ENCODE peak calls at places on chromosomes 1 and 21, in ten cellular contexts. I is transverse colon, W is GM12891, L is H1, T is stomach, V is K562, X is Panc1, P is GM12878, Z is HL-60, R is upper lobe of left lung. C is an unnamed sample.

GRCh38 chr1:165841582-165842362 is 14.4 kb downstream of the UCK2 start:
- DNase-seq in T (no peak), W (no peak), I (no peak), P (no peak), V (no peak), Z (no peak), L (no peak), X (no peak), R (no peak), C (no peak)

GRCh38 chr21:37658994-37659458 is 257.2 kb downstream of the KCNJ6 start:
- DNase-seq in L (no peak), Z (no peak), V (peak), W (no peak), X (no peak), I (no peak), P (no peak), T (no peak), R (no peak), C (peak)

GRCh38 chr21:39094847-39095525 is 88.3 kb downstream of the PSMG1 start:
- DNase-seq in I (no peak), R (no peak), P (no peak), W (no peak), V (peak), Z (no peak), L (no peak), T (no peak), X (no peak), C (no peak)

GRCh38 chr1:40884055-40884795 is 22.1 kb upstream of the CITED4 start:
- DNase-seq in X (no peak), W (no peak), V (no peak), Z (no peak), P (no peak), I (no peak), R (peak), L (no peak), T (no peak), C (no peak)

GRCh38 chr1:180646093-180646492 is 14.3 kb downstream of the XPR1 start:
- DNase-seq in R (no peak), L (no peak), V (no peak), T (no peak), I (no peak), Z (no peak), X (no peak), W (no peak), P (no peak), C (no peak)

GRCh38 chr1:218686258-218686657 is 341.1 kb downstream of the TGFB2 start:
- DNase-seq in R (no peak), W (no peak), P (no peak), T (no peak), X (no peak), L (no peak), I (no peak), V (no peak), Z (no peak), C (no peak)

GRCh38 chr1:1434131-1434811 is 1.2 kb upstream of the VWA1 start:
- DNase-seq in T (peak), X (no peak), L (no peak), R (peak), I (peak), Z (peak), W (peak), P (no peak), V (no peak), C (peak)

GRCh38 chr21:29499734-29500343 is 201.1 kb downstream of the BACH1 start:
- DNase-seq in V (peak), Z (no peak), W (no peak), X (no peak), P (no peak), T (no peak), R (peak), L (peak), I (no peak), C (no peak)

GRCh38 chr1:94038511-94038910 is 82.4 kb downstream of the ABCA4 start:
- DNase-seq in W (no peak), L (no peak), R (no peak), I (no peak), P (no peak), T (no peak), Z (no peak), V (no peak), X (no peak), C (no peak)

GRCh38 chr1:73701816-73702215 is 496.2 kb downstream of the LRRIQ3 start:
- DNase-seq in L (no peak), P (no peak), T (no peak), R (no peak), Z (no peak), W (no peak), V (no peak), I (no peak), X (no peak), C (no peak)

GRCh38 chr1:53485478-53486394 is 26.5 kb downstream of the DMRTB1 start:
- DNase-seq in T (peak), Z (peak), L (peak), X (peak), R (peak), V (peak), I (peak), W (peak), P (no peak), C (peak)

GRCh38 chr1:37094302-37094701 is 60.0 kb upstream of the GRIK3 start:
- DNase-seq in P (peak), L (no peak), Z (no peak), W (no peak), I (no peak), X (no peak), R (no peak), V (no peak), T (no peak), C (no peak)

GRCh38 chr1:12448746-12449177 is 169.2 kb downstream of the DHRS3 start:
- DNase-seq in I (no peak), X (no peak), T (no peak), P (no peak), W (no peak), V (peak), Z (no peak), L (no peak), R (no peak), C (no peak)

GRCh38 chr1:233972951-233973635 is 68.6 kb downstream of the SLC35F3 start:
- DNase-seq in L (no peak), W (no peak), V (peak), P (no peak), X (peak), R (no peak), I (no peak), T (no peak), Z (no peak), C (no peak)

GRCh38 chr1:234851450-234852438 is 241.8 kb upstream of the IRF2BP2 start:
- DNase-seq in R (no peak), Z (peak), P (no peak), X (no peak), V (no peak), L (no peak), I (no peak), T (no peak), W (no peak), C (no peak)

GRCh38 chr1:25773441-25774125 is 26.4 kb upstream of the SELENON start:
- DNase-seq in I (peak), X (no peak), Z (no peak), L (no peak), V (no peak), P (no peak), T (peak), R (no peak), W (no peak), C (peak)

GRCh38 chr1:29309621-29310020 is 73.3 kb downstream of the PTPRU start:
- DNase-seq in L (no peak), V (no peak), P (no peak), I (no peak), T (no peak), Z (no peak), W (no peak), R (no peak), X (no peak), C (no peak)

GRCh38 chr1:5951846-5952410 is 40.3 kb downstream of the NPHP4 start:
- DNase-seq in W (no peak), T (no peak), P (no peak), I (no peak), L (no peak), V (no peak), R (no peak), Z (no peak), X (no peak), C (no peak)

GRCh38 chr1:181508486-181509165 is 25.3 kb downstream of the CACNA1E start:
- DNase-seq in I (no peak), Z (no peak), T (no peak), V (no peak), R (no peak), X (no peak), P (peak), L (no peak), W (no peak), C (no peak)

GRCh38 chr21:30434033-30434631 is 4.1 kb downstream of the KRTAP13-4 start:
- DNase-seq in Z (peak), V (peak), W (no peak), X (peak), T (peak), L (peak), R (no peak), P (no peak), I (peak), C (no peak)

GRCh38 chr1:180184041-180184440 is 29.4 kb downstream of the QSOX1 start:
- DNase-seq in P (no peak), W (no peak), Z (no peak), R (no peak), T (no peak), L (no peak), I (no peak), V (no peak), X (no peak), C (no peak)

GRCh38 chr21:46441961-46442498 is 16.7 kb upstream of the DIP2A start:
- DNase-seq in Z (no peak), X (no peak), V (no peak), L (no peak), I (no peak), W (no peak), P (no peak), R (peak), T (no peak), C (no peak)

GRCh38 chr1:89896105-89896942 is 75.5 kb downstream of the LRRC8D start:
- DNase-seq in T (no peak), W (no peak), X (no peak), R (no peak), L (no peak), I (no peak), V (peak), Z (no peak), P (no peak), C (no peak)

GRCh38 chr1:198627436-198628063 is 11.3 kb upstream of the PTPRC start:
- DNase-seq in I (no peak), X (no peak), R (no peak), L (no peak), T (no peak), W (no peak), V (no peak), Z (no peak), P (no peak), C (no peak)

GRCh38 chr1:232792949-232793348 is 12.3 kb upstream of the MAP10 start:
- DNase-seq in Z (no peak), W (no peak), L (no peak), R (no peak), P (no peak), V (no peak), T (no peak), I (no peak), X (no peak), C (no peak)

GRCh38 chr1:227816750-227817446 is 1.4 kb downstream of the PRSS38 start:
- DNase-seq in I (no peak), W (no peak), L (no peak), X (no peak), R (peak), V (no peak), Z (no peak), T (no peak), P (no peak), C (no peak)

GRCh38 chr21:35641271-35642016 is 418.9 kb downstream of the SETD4 start:
- DNase-seq in R (no peak), L (no peak), V (no peak), I (no peak), T (no peak), P (no peak), W (no peak), Z (no peak), X (no peak), C (no peak)

GRCh38 chr21:44907225-44907965 is 13.3 kb downstream of the ITGB2 start:
- DNase-seq in I (no peak), R (peak), W (no peak), P (no peak), V (peak), Z (no peak), X (no peak), L (no peak), T (no peak), C (no peak)

GRCh38 chr21:44909719-44910118 is 11.0 kb downstream of the ITGB2 start:
- DNase-seq in V (no peak), R (no peak), I (no peak), L (no peak), P (no peak), X (no peak), Z (no peak), W (no peak), T (no peak), C (no peak)

GRCh38 chr21:44908908-44909307 is 11.8 kb downstream of the ITGB2 start:
- DNase-seq in R (peak), W (no peak), V (no peak), P (no peak), I (no peak), X (no peak), T (no peak), L (no peak), Z (no peak), C (no peak)

GRCh38 chr21:44908496-44908895 is 12.2 kb downstream of the ITGB2 start:
- DNase-seq in L (no peak), X (no peak), V (no peak), T (no peak), W (no peak), P (no peak), R (no peak), Z (no peak), I (no peak), C (no peak)

GRCh38 chr21:44907966-44908364 is 12.7 kb downstream of the ITGB2 start:
- DNase-seq in P (no peak), T (no peak), X (no peak), V (peak), Z (no peak), I (no peak), W (no peak), R (peak), L (no peak), C (no peak)
- TF ChIP-seq POLR2AphosphoS5 in P (no peak), T (no peak), X (no peak), V (no peak), Z (peak), I (no peak), W (no peak), R (no peak), L (no peak), C (no peak)

GRCh38 chr1:155050560-155051341 is at the start of gene ADAM15:
- DNase-seq in I (peak), Z (peak), X (no peak), P (no peak), L (no peak), V (peak), T (peak), R (peak), W (peak), C (peak)
- TF ChIP-seq POLR2AphosphoS5 in I (peak), Z (peak), X (peak), P (no peak), L (no peak), V (no peak), T (peak), R (peak), W (no peak), C (peak)

DNA sequence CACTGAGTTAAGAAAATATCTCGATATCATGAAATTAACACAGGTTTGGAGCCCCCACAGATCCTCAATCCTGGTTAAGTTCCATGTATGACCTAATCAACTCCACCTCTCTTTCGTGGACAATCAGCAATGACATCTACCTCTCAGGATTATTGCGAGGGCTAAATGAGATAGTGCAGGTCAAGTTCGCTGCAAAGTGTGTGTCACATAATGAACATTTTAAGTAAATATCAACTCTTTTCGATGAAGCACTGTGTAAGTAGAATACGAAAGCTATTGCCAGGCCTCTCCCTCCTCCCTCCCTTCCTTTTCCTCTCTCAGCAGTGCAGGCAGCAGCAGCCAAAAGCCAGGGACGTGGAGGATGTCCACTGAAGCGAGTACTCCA is 353 bp upstream of the CAMSAP2 start:
- DNase-seq in P (no peak), I (no peak), R (no peak), L (no peak), Z (no peak), W (no peak), V (no peak), T (no peak), X (no peak), C (no peak)
- TF ChIP-seq POLR2AphosphoS5 in P (no peak), I (no peak), R (no peak), L (no peak), Z (no peak), W (no peak), V (no peak), T (no peak), X (no peak), C (no peak)

GRCh38 chr21:45129231-45129923 is 55.0 kb downstream of the ADARB1 start:
- DNase-seq in L (no peak), R (peak), P (no peak), T (no peak), W (no peak), I (no peak), V (peak), X (no peak), Z (no peak), C (no peak)

GRCh38 chr21:45131537-45131999 is 57.2 kb downstream of the ADARB1 start:
- DNase-seq in I (no peak), X (no peak), Z (no peak), T (no peak), V (no peak), L (no peak), R (peak), P (no peak), W (no peak), C (no peak)

GRCh38 chr21:45128613-45129226 is 54.3 kb downstream of the ADARB1 start:
- DNase-seq in R (peak), V (no peak), L (peak), W (no peak), X (no peak), T (peak), P (no peak), I (peak), Z (peak), C (peak)

GRCh38 chr21:45127937-45128336 is 53.6 kb downstream of the ADARB1 start:
- DNase-seq in V (no peak), L (no peak), W (no peak), P (no peak), X (no peak), Z (no peak), T (no peak), R (no peak), I (no peak), C (no peak)

GRCh38 chr21:45130324-45130774 is 56.0 kb downstream of the ADARB1 start:
- DNase-seq in P (no peak), V (no peak), Z (no peak), I (no peak), T (no peak), R (no peak), W (peak), X (no peak), L (no peak), C (no peak)
- TF ChIP-seq POLR2AphosphoS5 in P (no peak), V (no peak), Z (no peak), I (no peak), T (no peak), R (no peak), W (no peak), X (no peak), L (no peak), C (no peak)

DNA sequence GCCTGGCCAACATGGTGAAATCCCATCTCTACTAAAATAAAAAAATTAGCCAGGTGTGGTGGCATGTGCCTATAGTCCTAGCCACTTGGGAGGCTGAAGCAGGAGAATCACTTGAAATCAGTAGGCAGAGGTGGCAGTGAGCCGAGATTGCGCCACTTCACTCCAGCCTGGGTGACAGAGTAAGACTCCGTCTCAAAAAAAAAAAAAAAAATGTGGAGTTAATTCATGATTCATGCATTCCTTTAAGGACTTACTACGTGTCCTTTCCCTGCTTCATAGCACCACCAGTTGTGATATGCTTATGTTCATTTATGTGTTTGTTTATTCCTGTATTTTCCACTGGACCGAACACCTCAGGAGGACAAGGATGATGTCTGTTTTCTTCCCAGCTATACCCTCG is 12.7 kb upstream of the PRELP start:
- DNase-seq in L (no peak), P (no peak), X (no peak), V (no peak), Z (no peak), I (no peak), T (no peak), R (no peak), W (no peak), C (no peak)
- TF ChIP-seq POLR2AphosphoS5 in L (no peak), P (no peak), X (no peak), V (no peak), Z (no peak), I (no peak), T (no peak), R (no peak), W (no peak), C (no peak)

DNA sequence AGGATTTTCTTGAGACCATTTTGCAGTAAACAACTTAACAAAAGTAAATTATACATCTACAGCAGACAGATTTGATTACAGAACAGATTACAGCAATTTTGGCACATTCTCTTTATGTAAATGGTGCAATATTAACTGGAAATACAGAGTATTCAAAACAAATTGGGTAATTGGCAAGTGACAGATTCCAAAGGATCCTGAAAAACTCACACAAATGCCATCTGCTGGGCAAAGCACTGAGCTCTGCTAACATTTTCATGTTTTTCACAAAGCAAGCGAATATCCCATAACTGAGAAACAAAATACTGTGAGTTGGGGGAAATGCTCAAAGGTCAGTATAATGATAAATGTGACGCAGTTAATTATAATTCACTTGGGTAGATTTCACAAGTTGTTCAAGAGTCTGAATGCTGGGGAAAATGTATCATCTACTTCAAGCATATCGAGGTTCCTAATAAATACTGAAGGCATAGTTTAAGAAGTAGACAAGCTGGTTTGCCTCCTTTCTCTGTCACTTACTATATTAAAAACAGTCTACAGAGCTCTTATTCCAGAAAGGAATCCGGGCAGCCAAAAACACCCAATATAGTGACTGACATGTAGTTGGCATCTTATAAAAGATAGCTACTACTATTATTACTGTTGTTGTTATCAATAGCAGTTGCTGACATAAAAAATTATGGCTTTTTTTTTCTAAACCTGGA is 75.8 kb upstream of the SDC3 start:
- DNase-seq in P (no peak), R (no peak), V (no peak), X (no peak), W (no peak), I (no peak), Z (no peak), L (no peak), T (no peak), C (no peak)
- TF ChIP-seq POLR2AphosphoS5 in P (no peak), R (no peak), V (no peak), X (no peak), W (no peak), I (no peak), Z (no peak), L (no peak), T (no peak), C (no peak)

C was measured in breast epithelium.